ENCODE peak calls at places on chromosomes 11 and 22, in six cellular contexts. One of them, this sample, is unnamed.

GRCh38 chr11:47689480-47689879 is 25.7 kb downstream of the AGBL2 start:
- DNase-seq in PC-3: no peak
- DNase-seq in fibroblast of lung: no peak
- DNase-seq in colonic mucosa: no peak
- DNase-seq in psoas muscle: no peak
- DNase-seq in adrenal gland: no peak
- DNase-seq in this sample: no peak

GRCh38 chr11:15695096-15695721 is 580.5 kb downstream of the INSC start:
- DNase-seq in colonic mucosa: no peak
- DNase-seq in PC-3: no peak
- DNase-seq in adrenal gland: no peak
- DNase-seq in psoas muscle: no peak
- DNase-seq in fibroblast of lung: no peak
- DNase-seq in this sample: no peak

GRCh38 chr11:13440100-13440855 is 22.7 kb downstream of the BTBD10 start:
- DNase-seq in fibroblast of lung: peak; percentile 94
- DNase-seq in adrenal gland: peak; percentile 60
- DNase-seq in psoas muscle: peak; percentile 13
- DNase-seq in PC-3: peak; percentile 79
- DNase-seq in colonic mucosa: peak; percentile 39
- DNase-seq in this sample: no peak

GRCh38 chr11:296976-297665 is 2.2 kb downstream of the IFITM5 start:
- DNase-seq in PC-3: no peak
- DNase-seq in adrenal gland: no peak
- DNase-seq in fibroblast of lung: no peak
- DNase-seq in colonic mucosa: no peak
- DNase-seq in psoas muscle: peak; percentile 13
- DNase-seq in this sample: no peak

GRCh38 chr11:118572914-118573550 is 823 bp downstream of the ARCN1 start:
- DNase-seq in psoas muscle: no peak
- DNase-seq in colonic mucosa: peak; percentile 29
- DNase-seq in adrenal gland: no peak
- DNase-seq in PC-3: peak; percentile 40
- DNase-seq in fibroblast of lung: peak; percentile 64
- DNase-seq in this sample: no peak

GRCh38 chr11:93547768-93548167 is 4.6 kb upstream of the SMCO4 start:
- DNase-seq in fibroblast of lung: no peak
- DNase-seq in psoas muscle: no peak
- DNase-seq in PC-3: no peak
- DNase-seq in colonic mucosa: no peak
- DNase-seq in adrenal gland: no peak
- DNase-seq in this sample: no peak

GRCh38 chr11:70641366-70641765 is 243.0 kb downstream of the CTTN start:
- DNase-seq in colonic mucosa: no peak
- DNase-seq in psoas muscle: no peak
- DNase-seq in adrenal gland: no peak
- DNase-seq in PC-3: no peak
- DNase-seq in fibroblast of lung: no peak
- DNase-seq in this sample: no peak

GRCh38 chr11:65375012-65375411 is 7.4 kb downstream of the SLC25A45 start:
- DNase-seq in PC-3: no peak
- DNase-seq in adrenal gland: no peak
- DNase-seq in fibroblast of lung: no peak
- DNase-seq in colonic mucosa: peak; percentile 55
- DNase-seq in psoas muscle: no peak
- DNase-seq in this sample: no peak

GRCh38 chr22:37284807-37285355 is 2.6 kb downstream of the CYTH4 start:
- DNase-seq in adrenal gland: peak; percentile 52
- DNase-seq in PC-3: no peak
- DNase-seq in psoas muscle: peak; percentile 51
- DNase-seq in colonic mucosa: peak; percentile 36
- DNase-seq in fibroblast of lung: no peak
- DNase-seq in this sample: no peak

GRCh38 chr11:47415949-47416472 is 7.6 kb downstream of the SLC39A13 start:
- DNase-seq in adrenal gland: peak; percentile 76
- DNase-seq in PC-3: peak; percentile 89
- DNase-seq in psoas muscle: peak; percentile 90
- DNase-seq in colonic mucosa: peak; percentile 72
- DNase-seq in fibroblast of lung: peak; percentile 95
- DNase-seq in this sample: no peak

GRCh38 chr11:113505541-113506375 is 30.6 kb upstream of the DRD2 start:
- DNase-seq in PC-3: peak; percentile 71
- DNase-seq in psoas muscle: no peak
- DNase-seq in fibroblast of lung: peak; percentile 85
- DNase-seq in adrenal gland: no peak
- DNase-seq in colonic mucosa: no peak
- DNase-seq in this sample: no peak

GRCh38 chr22:22820626-22821025 is 67.0 kb upstream of the IGLL5 start:
- DNase-seq in colonic mucosa: no peak
- DNase-seq in fibroblast of lung: no peak
- DNase-seq in psoas muscle: no peak
- DNase-seq in PC-3: no peak
- DNase-seq in adrenal gland: no peak
- DNase-seq in this sample: no peak

GRCh38 chr11:44351006-44351660 is 41.2 kb upstream of the ALX4 start:
- DNase-seq in colonic mucosa: no peak
- DNase-seq in adrenal gland: no peak
- DNase-seq in fibroblast of lung: no peak
- DNase-seq in PC-3: no peak
- DNase-seq in psoas muscle: no peak
- DNase-seq in this sample: no peak

GRCh38 chr11:44358713-44359112 is 48.8 kb upstream of the ALX4 start:
- DNase-seq in PC-3: no peak
- DNase-seq in adrenal gland: no peak
- DNase-seq in psoas muscle: no peak
- DNase-seq in fibroblast of lung: no peak
- DNase-seq in colonic mucosa: no peak
- DNase-seq in this sample: no peak

GRCh38 chr11:44357734-44358133 is 47.8 kb upstream of the ALX4 start:
- DNase-seq in colonic mucosa: no peak
- DNase-seq in PC-3: peak; percentile 49
- DNase-seq in fibroblast of lung: no peak
- DNase-seq in adrenal gland: no peak
- DNase-seq in psoas muscle: no peak
- DNase-seq in this sample: no peak

GRCh38 chr11:44351898-44352498 is 42.1 kb upstream of the ALX4 start:
- DNase-seq in psoas muscle: no peak
- DNase-seq in fibroblast of lung: no peak
- DNase-seq in adrenal gland: no peak
- DNase-seq in PC-3: no peak
- DNase-seq in colonic mucosa: no peak
- DNase-seq in this sample: no peak

GRCh38 chr11:44356351-44356750 is 46.4 kb upstream of the ALX4 start:
- DNase-seq in fibroblast of lung: no peak
- DNase-seq in colonic mucosa: no peak
- DNase-seq in PC-3: no peak
- DNase-seq in psoas muscle: no peak
- DNase-seq in adrenal gland: no peak
- DNase-seq in this sample: no peak
- TF ChIP-seq CTCF in fibroblast of lung: no peak
- TF ChIP-seq CTCF in colonic mucosa: no peak
- TF ChIP-seq CTCF in PC-3: no peak
- TF ChIP-seq CTCF in psoas muscle: no peak
- TF ChIP-seq CTCF in adrenal gland: no peak
- TF ChIP-seq CTCF in this sample: no peak

DNA sequence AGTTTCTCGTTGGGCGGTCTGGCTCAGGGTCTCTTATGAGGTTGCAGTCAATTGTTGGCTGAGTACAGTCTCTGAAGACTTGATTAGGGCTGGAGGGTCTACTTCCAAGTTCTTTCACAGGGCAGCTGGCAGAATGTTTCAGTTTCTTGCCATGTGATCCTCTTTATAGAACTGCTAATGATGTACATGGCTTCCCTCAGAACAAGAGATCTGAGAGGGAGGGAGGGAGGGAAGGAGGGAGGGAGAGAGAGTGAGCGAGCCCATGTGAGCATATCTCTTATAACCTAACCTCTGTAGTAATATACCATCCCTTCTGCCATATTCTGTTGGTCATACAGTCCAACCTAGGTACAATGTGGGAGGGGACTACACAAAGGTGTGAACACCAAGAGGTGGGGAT is 2.7 kb upstream of the CCDC15 start:
- DNase-seq in PC-3: no peak
- DNase-seq in psoas muscle: no peak
- DNase-seq in colonic mucosa: no peak
- DNase-seq in adrenal gland: no peak
- DNase-seq in fibroblast of lung: no peak
- DNase-seq in this sample: no peak
- H3K4me1 ChIP-seq in PC-3: peaks cover 28% of the 10 kb centered on the region
- H3K4me1 ChIP-seq in psoas muscle: peaks cover 9% of the 10 kb centered on the region
- H3K4me1 ChIP-seq in colonic mucosa: no peaks in the 10 kb centered on the region
- H3K4me1 ChIP-seq in adrenal gland: peaks cover 5% of the 10 kb centered on the region
- H3K4me1 ChIP-seq in fibroblast of lung: peaks cover 3% of the 10 kb centered on the region
- H3K4me1 ChIP-seq in this sample: no peaks in the 10 kb centered on the region

GRCh38 chr22:40653361-40653760 is 16.8 kb upstream of the MRTFA start:
- DNase-seq in psoas muscle: no peak
- DNase-seq in PC-3: no peak
- DNase-seq in adrenal gland: no peak
- DNase-seq in colonic mucosa: no peak
- DNase-seq in fibroblast of lung: no peak
- DNase-seq in this sample: no peak
- H3K4me3 ChIP-seq in psoas muscle: peak overlapping the region; percentile 77
- H3K4me3 ChIP-seq in PC-3: no peak overlapping the region
- H3K4me3 ChIP-seq in adrenal gland: no peak overlapping the region
- H3K4me3 ChIP-seq in colonic mucosa: no peak overlapping the region
- H3K4me3 ChIP-seq in fibroblast of lung: no peak overlapping the region
- H3K4me3 ChIP-seq in this sample: no peak overlapping the region

GRCh38 chr11:115334932-115335788 is 169.1 kb downstream of the CADM1 start:
- DNase-seq in PC-3: peak; percentile 63
- DNase-seq in fibroblast of lung: peak; percentile 54
- DNase-seq in adrenal gland: no peak
- DNase-seq in colonic mucosa: no peak
- DNase-seq in psoas muscle: no peak
- DNase-seq in this sample: no peak
- TF ChIP-seq CTCF in PC-3: peak; percentile 75
- TF ChIP-seq CTCF in fibroblast of lung: peak; percentile 68
- TF ChIP-seq CTCF in adrenal gland: peak; percentile 78
- TF ChIP-seq CTCF in colonic mucosa: peak; percentile 74
- TF ChIP-seq CTCF in psoas muscle: peak; percentile 81
- TF ChIP-seq CTCF in this sample: peak; percentile 48

GRCh38 chr11:60914620-60915249 is 777 bp downstream of the TMEM109 start:
- DNase-seq in adrenal gland: peak; percentile 41
- DNase-seq in psoas muscle: peak; percentile 51
- DNase-seq in fibroblast of lung: peak; percentile 44
- DNase-seq in colonic mucosa: peak; percentile 52
- DNase-seq in PC-3: peak; percentile 48
- DNase-seq in this sample: no peak

GRCh38 chr11:60913793-60914619 is at the start of gene TMEM109:
- DNase-seq in fibroblast of lung: peak; percentile 84
- DNase-seq in PC-3: peak; percentile 89
- DNase-seq in colonic mucosa: peak; percentile 91
- DNase-seq in adrenal gland: peak; percentile 90
- DNase-seq in psoas muscle: peak; percentile 89
- DNase-seq in this sample: peak; percentile 82

GRCh38 chr11:60917267-60917666 is 3.3 kb downstream of the TMEM109 start:
- DNase-seq in adrenal gland: no peak
- DNase-seq in PC-3: no peak
- DNase-seq in fibroblast of lung: no peak
- DNase-seq in psoas muscle: no peak
- DNase-seq in colonic mucosa: no peak
- DNase-seq in this sample: no peak

GRCh38 chr11:60916669-60917206 is 2.8 kb downstream of the TMEM109 start:
- DNase-seq in adrenal gland: no peak
- DNase-seq in fibroblast of lung: no peak
- DNase-seq in psoas muscle: no peak
- DNase-seq in PC-3: no peak
- DNase-seq in colonic mucosa: no peak
- DNase-seq in this sample: no peak

DNA sequence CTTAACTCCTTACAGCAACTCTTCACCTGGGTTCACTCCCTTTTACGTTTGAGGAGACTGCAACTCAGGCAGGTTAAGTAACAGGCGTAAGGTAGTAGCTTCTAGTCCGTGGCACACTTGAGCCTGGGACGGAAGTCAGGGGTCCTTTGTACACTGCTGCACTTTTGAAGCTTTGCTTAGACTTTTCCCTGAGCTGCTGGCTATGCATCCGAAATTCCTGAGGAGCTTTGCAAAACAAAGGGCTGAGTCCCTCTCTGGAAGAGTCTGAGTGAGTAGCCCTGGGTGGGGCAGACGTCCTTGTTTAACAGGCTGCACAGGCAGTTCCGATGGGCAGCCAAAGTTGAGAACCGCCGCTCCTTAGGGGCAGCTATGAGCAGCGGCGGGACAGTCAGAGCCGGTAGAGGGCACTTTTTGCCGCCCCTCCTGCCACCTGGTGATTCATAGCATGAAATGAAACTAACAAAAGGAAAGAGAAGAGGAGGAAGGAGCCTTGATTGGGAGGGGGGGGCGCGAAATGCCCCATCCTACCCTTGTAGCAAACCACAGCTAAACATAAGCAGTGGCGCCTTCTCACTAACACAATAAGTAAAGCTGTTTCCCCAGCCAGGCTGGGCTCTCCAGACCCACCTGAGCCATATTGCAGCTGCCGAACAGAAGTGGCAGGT is 1.4 kb downstream of the TMEM109 start:
- DNase-seq in PC-3: peak; percentile 95
- DNase-seq in psoas muscle: peak; percentile 65
- DNase-seq in fibroblast of lung: peak; percentile 61
- DNase-seq in colonic mucosa: peak; percentile 72
- DNase-seq in adrenal gland: peak; percentile 74
- DNase-seq in this sample: peak; percentile 53
- H3K4me1 ChIP-seq in PC-3: peaks cover 36% of the 10 kb centered on the region
- H3K4me1 ChIP-seq in psoas muscle: peaks cover 66% of the 10 kb centered on the region
- H3K4me1 ChIP-seq in fibroblast of lung: peaks cover 12% of the 10 kb centered on the region
- H3K4me1 ChIP-seq in colonic mucosa: peaks cover 4% of the 10 kb centered on the region
- H3K4me1 ChIP-seq in adrenal gland: peaks cover 22% of the 10 kb centered on the region
- H3K4me1 ChIP-seq in this sample: no peaks in the 10 kb centered on the region

This sample was measured in pancreas.